ENCODE peak calls at places on chromosomes 16 and 17, in eight cellular contexts. G, Z, L, N, Y, Q, V and J are unnamed samples. For H3K4me1, the result is how much of the 10 kb centered on the place peaks cover.

GRCh38 chr17:33664116-33664840 is 371.2 kb upstream of the ASIC2 start:
- DNase-seq in Y (no peak), N (no peak), Q (no peak), V (no peak), L (no peak), G (no peak), Z (no peak), J (no peak)

GRCh38 chr17:57114085-57114673 is 29.1 kb downstream of the AKAP1 start:
- DNase-seq in Q (peak), Y (no peak), N (peak), G (peak), V (peak), Z (no peak), L (peak), J (peak)

GRCh38 chr17:15119928-15120327 is 145.2 kb downstream of the PMP22 start:
- DNase-seq in V (no peak), L (no peak), Y (no peak), Z (no peak), N (no peak), G (no peak), Q (no peak), J (no peak)

GRCh38 chr17:82647593-82648164 is 565 bp downstream of the WDR45B start:
- DNase-seq in V (peak), Y (no peak), L (peak), N (peak), Z (peak), Q (no peak), G (peak), J (no peak)

GRCh38 chr17:81035389-81036127 is 607 bp downstream of the BAIAP2 start:
- DNase-seq in Q (no peak), V (peak), N (peak), Z (no peak), Y (peak), L (peak), G (peak), J (no peak)

GRCh38 chr17:19596869-19597268 is 51.7 kb upstream of the ALDH3A2 start:
- DNase-seq in Q (no peak), Y (no peak), L (no peak), G (no peak), N (no peak), Z (no peak), V (no peak), J (no peak)

GRCh38 chr17:60534010-60534555 is 8.0 kb upstream of the APPBP2 start:
- DNase-seq in V (no peak), Q (no peak), Z (no peak), L (no peak), N (no peak), Y (no peak), G (no peak), J (no peak)

GRCh38 chr16:85199069-85199725 is 86.9 kb upstream of the CIBAR2 start:
- DNase-seq in G (no peak), Q (no peak), N (no peak), Z (no peak), L (no peak), V (peak), Y (no peak), J (no peak)

GRCh38 chr17:15264542-15264941 is 584 bp downstream of the PMP22 start:
- DNase-seq in Q (no peak), G (no peak), Y (no peak), L (no peak), N (no peak), Z (no peak), V (peak), J (peak)

GRCh38 chr16:4682616-4683254 is 10.6 kb upstream of the NUDT16L1 start:
- DNase-seq in Y (peak), L (peak), Q (no peak), Z (peak), N (peak), V (peak), G (peak), J (no peak)

GRCh38 chr17:82693168-82693867 is 5.2 kb downstream of the RAB40B start:
- DNase-seq in Q (no peak), G (no peak), L (no peak), N (no peak), Z (no peak), V (no peak), Y (no peak), J (no peak)

GRCh38 chr17:48728232-48729231 is at the start of gene HOXB13:
- DNase-seq in Y (no peak), Z (no peak), N (peak), L (peak), V (peak), G (peak), Q (no peak), J (peak)

GRCh38 chr17:38591759-38592241 is 14.0 kb downstream of the SRCIN1 start:
- DNase-seq in L (no peak), Q (no peak), Z (no peak), V (no peak), G (peak), Y (peak), N (no peak), J (no peak)

GRCh38 chr16:52872706-52873105 is 180.0 kb downstream of the CHD9NB start:
- DNase-seq in Y (peak), Z (no peak), G (no peak), L (no peak), V (no peak), Q (no peak), N (peak), J (no peak)

GRCh38 chr16:14569213-14569612 is 60.8 kb downstream of the PARN start:
- DNase-seq in Q (no peak), Y (no peak), Z (no peak), L (no peak), V (no peak), N (no peak), G (no peak), J (no peak)

GRCh38 chr16:4433914-4434787 is 8.5 kb downstream of the DNAJA3 start:
- DNase-seq in G (no peak), L (no peak), Q (no peak), N (no peak), Z (no peak), V (no peak), Y (no peak), J (no peak)

GRCh38 chr17:41521574-41522261 is 3.0 kb upstream of the KRT15 start:
- DNase-seq in L (no peak), Q (no peak), V (no peak), G (peak), Z (peak), Y (peak), N (no peak), J (no peak)

GRCh38 chr17:81129711-81130367 is 35.5 kb upstream of the PVALEF start:
- DNase-seq in G (no peak), N (no peak), Q (no peak), Y (no peak), Z (no peak), L (no peak), V (no peak), J (no peak)

GRCh38 chr17:30113213-30113612 is 3.4 kb upstream of the NSRP1 start:
- DNase-seq in N (peak), Z (no peak), Q (no peak), G (no peak), Y (peak), L (no peak), V (no peak), J (no peak)

GRCh38 chr17:16989230-16989952 is 17.5 kb upstream of the TNFRSF13B start:
- DNase-seq in N (no peak), Q (peak), Z (no peak), V (no peak), G (no peak), Y (no peak), L (peak), J (no peak)

GRCh38 chr16:56450275-56450889 is 750 bp downstream of the NUDT21 start:
- DNase-seq in L (no peak), Q (no peak), G (peak), V (no peak), Z (no peak), Y (peak), N (peak), J (no peak)

GRCh38 chr16:52076332-52077115 is 470.4 kb downstream of the TOX3 start:
- DNase-seq in N (no peak), V (no peak), G (no peak), Q (no peak), L (no peak), Z (no peak), Y (no peak), J (no peak)

GRCh38 chr16:19885456-19886060 is 910 bp upstream of the GPRC5B start:
- DNase-seq in Q (no peak), N (no peak), G (peak), L (peak), Y (no peak), Z (no peak), V (peak), J (peak)

GRCh38 chr16:68117884-68118283 is 32.7 kb downstream of the NFATC3 start:
- DNase-seq in G (no peak), N (no peak), Y (no peak), L (no peak), V (no peak), Q (no peak), Z (no peak), J (no peak)

GRCh38 chr16:19822534-19822933 is 62.1 kb downstream of the GPRC5B start:
- DNase-seq in L (no peak), Z (no peak), Q (no peak), N (no peak), Y (peak), G (peak), V (no peak), J (no peak)

GRCh38 chr17:41308251-41308917 is 725 bp downstream of the KRTAP16-1 start:
- DNase-seq in Z (no peak), G (no peak), V (peak), N (no peak), Y (no peak), Q (peak), L (peak), J (peak)

GRCh38 chr16:82523786-82524185 is 103.0 kb upstream of the CDH13 start:
- DNase-seq in L (no peak), N (no peak), V (no peak), Z (no peak), G (no peak), Y (peak), Q (no peak), J (no peak)

GRCh38 chr16:4618645-4619418 is 4.1 kb upstream of the UBALD1 start:
- DNase-seq in Z (no peak), Q (no peak), Y (no peak), N (no peak), V (no peak), G (no peak), L (no peak), J (no peak)

GRCh38 chr17:42577140-42577531 is 393 bp downstream of the PSMC3IP start:
- DNase-seq in Z (no peak), V (no peak), L (no peak), Q (no peak), G (no peak), Y (no peak), N (no peak), J (no peak)

GRCh38 chr16:74321356-74321755 is 24.7 kb downstream of the PSMD7 start:
- DNase-seq in G (no peak), L (no peak), N (no peak), Q (no peak), Y (no peak), V (no peak), Z (no peak), J (no peak)

GRCh38 chr16:2967721-2968161 is 1.4 kb upstream of the PAQR4 start:
- DNase-seq in V (peak), N (no peak), Q (no peak), Z (no peak), G (no peak), Y (no peak), L (peak), J (no peak)

GRCh38 chr16:2966043-2966802 is 2.1 kb downstream of the KREMEN2 start:
- DNase-seq in V (peak), N (no peak), G (no peak), Q (no peak), Z (no peak), Y (no peak), L (no peak), J (no peak)

GRCh38 chr16:2968368-2968737 is 795 bp upstream of the PAQR4 start:
- DNase-seq in Q (peak), V (peak), N (peak), Y (no peak), G (no peak), L (peak), Z (no peak), J (no peak)

GRCh38 chr16:2967211-2967631 is 1.9 kb upstream of the PAQR4 start:
- DNase-seq in V (no peak), Q (no peak), Z (no peak), Y (no peak), L (peak), N (no peak), G (no peak), J (no peak)

DNA sequence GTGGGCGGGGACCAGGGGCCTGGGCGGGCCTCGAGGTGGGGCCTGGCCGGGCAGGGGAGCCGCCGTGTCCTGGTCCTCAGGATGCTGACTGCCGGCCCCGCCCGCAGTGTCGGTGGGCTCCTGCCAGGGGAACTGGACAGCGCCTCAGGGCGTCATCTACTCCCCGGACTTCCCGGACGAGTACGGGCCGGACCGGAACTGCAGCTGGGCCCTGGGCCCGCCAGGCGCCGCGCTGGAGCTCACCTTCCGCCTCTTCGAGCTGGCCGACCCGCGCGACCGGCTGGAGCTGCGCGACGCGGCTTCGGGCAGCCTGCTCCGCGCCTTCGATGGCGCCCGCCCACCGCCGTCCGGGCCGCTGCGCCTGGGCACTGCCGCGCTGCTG is 2.4 kb upstream of the PAQR4 start:
- DNase-seq in G (peak), Z (no peak), Q (no peak), L (peak), V (peak), N (no peak), Y (no peak), J (no peak)
- H3K4me1 ChIP-seq in G (under half), Z (under half), Q (under half), L (half or more), V (under half), N (under half), Y (under half), J (half or more)

GRCh38 chr16:21599994-21600773 is 807 bp downstream of the METTL9 start:
- DNase-seq in N (no peak), Y (peak), L (no peak), Q (peak), V (no peak), Z (no peak), G (peak), J (no peak)

GRCh38 chr16:21602785-21603184 is 3.4 kb downstream of the METTL9 start:
- DNase-seq in V (no peak), G (no peak), N (no peak), Z (no peak), Y (no peak), L (no peak), Q (no peak), J (no peak)

GRCh38 chr16:21599158-21599993 is at the start of gene METTL9:
- DNase-seq in Z (peak), L (peak), G (peak), Q (peak), Y (peak), N (peak), V (peak), J (peak)

GRCh38 chr16:21608647-21609328 is 9.4 kb downstream of the METTL9 start:
- DNase-seq in N (no peak), Y (no peak), G (peak), L (no peak), Q (no peak), Z (no peak), V (no peak), J (no peak)

DNA sequence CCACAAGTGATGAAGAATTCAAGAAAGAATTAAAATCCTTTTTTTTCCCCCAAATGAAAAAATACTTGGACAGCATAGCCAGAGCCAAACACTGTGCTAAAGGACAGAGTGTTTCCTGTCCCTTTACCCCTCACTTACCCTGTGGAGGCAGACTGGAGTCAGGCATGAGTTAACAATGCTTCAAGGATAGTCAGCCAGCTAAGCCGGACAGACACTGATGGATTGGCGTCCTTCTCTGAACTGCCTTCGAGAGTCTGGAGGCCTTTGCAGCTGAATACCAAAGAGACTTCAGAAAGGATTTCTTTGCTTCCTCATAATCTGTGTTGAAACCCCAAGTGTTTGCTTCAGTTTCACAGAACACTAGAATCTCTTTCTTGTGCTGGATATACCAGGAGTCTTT is 4.5 kb downstream of the METTL9 start:
- DNase-seq in Q (no peak), N (peak), Y (peak), L (no peak), V (no peak), G (no peak), Z (no peak), J (no peak)
- H3K4me1 ChIP-seq in Q (under half), N (under half), Y (under half), L (under half), V (under half), G (under half), Z (under half), J (half or more)

GRCh38 chr17:70920416-70920815 is 751.1 kb downstream of the KCNJ2 start:
- DNase-seq in N (no peak), G (no peak), L (no peak), V (no peak), Q (no peak), Z (no peak), Y (no peak), J (no peak)
- H3K4me1 ChIP-seq in N (under half), G (under half), L (under half), V (under half), Q (under half), Z (under half), Y (under half), J (under half)

GRCh38 chr16:81451753-81452680 is 7.4 kb downstream of the CMIP start:
- DNase-seq in Q (no peak), V (peak), N (no peak), G (peak), Z (no peak), L (peak), Y (no peak), J (no peak)

GRCh38 chr16:81450783-81451491 is 6.3 kb downstream of the CMIP start:
- DNase-seq in G (no peak), N (no peak), L (no peak), V (no peak), Y (no peak), Z (no peak), Q (no peak), J (no peak)

GRCh38 chr16:81449241-81449640 is 4.6 kb downstream of the CMIP start:
- DNase-seq in G (no peak), Q (no peak), V (no peak), Z (no peak), L (no peak), N (no peak), Y (no peak), J (no peak)

GRCh38 chr16:81448154-81449131 is 3.8 kb downstream of the CMIP start:
- DNase-seq in L (no peak), N (no peak), Z (no peak), Q (no peak), G (no peak), Y (no peak), V (peak), J (no peak)

DNA sequence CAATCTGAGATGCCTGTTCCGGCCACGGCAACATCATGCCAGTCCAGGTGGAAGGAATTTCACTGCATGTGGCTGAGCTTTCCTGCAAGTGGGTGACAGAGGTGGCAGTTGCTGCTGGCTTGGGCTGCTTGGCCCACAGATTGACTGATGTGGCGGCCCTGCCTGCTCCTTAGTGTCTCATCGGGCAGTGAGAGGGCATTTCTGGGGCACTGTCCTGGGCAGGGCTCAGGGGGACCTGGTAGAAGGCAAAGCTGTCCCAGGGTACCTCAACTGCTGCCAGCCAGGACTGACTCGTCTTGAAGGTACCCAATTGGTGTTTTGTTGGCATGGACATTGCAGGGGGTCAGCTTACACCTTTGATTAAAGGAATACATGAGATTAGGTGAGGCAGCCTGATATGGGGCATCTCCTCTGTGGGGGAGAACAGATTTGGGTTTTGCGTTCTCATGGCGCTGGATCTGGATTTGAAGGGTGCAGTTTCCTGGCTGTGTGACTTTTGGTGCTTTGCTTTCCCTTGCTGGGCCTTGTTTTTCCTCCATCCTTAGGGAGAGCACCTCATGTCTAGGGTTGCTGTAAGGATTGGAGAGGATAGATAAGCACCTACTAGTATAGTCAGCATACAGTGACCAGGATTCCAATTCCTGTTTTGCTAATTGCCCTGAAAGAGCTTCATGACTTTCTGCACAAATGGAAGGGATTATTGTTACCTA is 5.4 kb downstream of the CMIP start:
- DNase-seq in Z (no peak), V (no peak), L (no peak), N (no peak), Q (no peak), G (no peak), Y (no peak), J (no peak)
- H3K4me1 ChIP-seq in Z (under half), V (under half), L (half or more), N (under half), Q (under half), G (under half), Y (under half), J (half or more)

GRCh38 chr17:50026046-50026675 is 29.7 kb upstream of the ITGA3 start:
- DNase-seq in Y (no peak), Z (peak), V (no peak), L (no peak), G (no peak), Q (no peak), N (no peak), J (no peak)
- H3K4me1 ChIP-seq in Y (under half), Z (under half), V (under half), L (under half), G (under half), Q (under half), N (under half), J (under half)